ENCODE peak calls at places on chromosomes 5 and 9, in six cellular contexts. B is MCF 10A, K is ELF-1, Z is GF-D8, T is epithelial cell of proximal tubule, U is activated T-cell treated with anti-CD3 and anti-CD28 coated beads for 1 hour. R is an unnamed sample.

GRCh38 chr9:123424131-123424530 is 68.1 kb downstream of the CRB2 start:
- DNase-seq in K (no peak), Z (no peak), T (no peak), B (no peak), U (no peak), R (no peak)

GRCh38 chr5:171632618-171633017 is 153.0 kb upstream of the SMIM23 start:
- DNase-seq in Z (no peak), U (no peak), K (no peak), B (no peak), T (no peak), R (no peak)

GRCh38 chr5:149297340-149298023 is 25.8 kb downstream of the AFAP1L1 start:
- DNase-seq in K (no peak), U (no peak), B (no peak), T (no peak), Z (no peak), R (no peak)

GRCh38 chr5:135708481-135708880 is 126.0 kb upstream of the SLC25A48 start:
- DNase-seq in U (no peak), T (no peak), B (no peak), Z (no peak), K (no peak), R (no peak)

GRCh38 chr9:23153058-23153457 is 673.0 kb downstream of the ELAVL2 start:
- DNase-seq in Z (no peak), B (peak; percentile 1), K (peak; percentile 2), T (no peak), U (no peak), R (no peak)

GRCh38 chr9:71783120-71783523 is 14.8 kb upstream of the CEMIP2 start:
- DNase-seq in T (no peak), K (peak; percentile 78), B (peak; percentile 51), Z (no peak), U (peak; percentile 63), R (no peak)

GRCh38 chr9:136219276-136219675 is 14.3 kb upstream of the LHX3 start:
- DNase-seq in Z (no peak), K (no peak), B (peak; percentile 88), T (no peak), U (no peak), R (no peak)

GRCh38 chr9:126805546-126806262 is 864 bp downstream of the ZBTB43 start:
- DNase-seq in T (no peak), K (peak; percentile 37), Z (peak; percentile 27), U (peak; percentile 58), B (peak; percentile 70), R (no peak)

GRCh38 chr9:112112941-112113399 is 62.1 kb downstream of the SUSD1 start:
- DNase-seq in K (peak; percentile 51), Z (no peak), T (no peak), B (peak; percentile 76), U (no peak), R (peak; percentile 60)

GRCh38 chr9:117405950-117406705 is 8.7 kb downstream of the ASTN2 start:
- DNase-seq in B (peak; percentile 11), K (no peak), U (no peak), Z (no peak), T (no peak), R (no peak)

GRCh38 chr9:105405514-105406131 is 42.2 kb upstream of the FSD1L start:
- DNase-seq in T (no peak), U (no peak), Z (peak; percentile 66), B (no peak), K (no peak), R (no peak)

GRCh38 chr5:142100307-142100706 is 8.3 kb upstream of the NDFIP1 start:
- DNase-seq in B (no peak), U (no peak), T (no peak), Z (no peak), K (no peak), R (no peak)

GRCh38 chr5:123582570-123583293 is 70.8 kb downstream of the CSNK1G3 start:
- DNase-seq in T (no peak), K (no peak), B (no peak), Z (no peak), U (no peak), R (peak; percentile 11)

GRCh38 chr9:93558503-93558902 is 17.9 kb upstream of the PHF2 start:
- DNase-seq in Z (no peak), U (no peak), B (no peak), T (no peak), K (no peak), R (no peak)

GRCh38 chr9:106862946-106863740 is at the start of gene ZNF462:
- DNase-seq in B (peak; percentile 73), T (no peak), Z (no peak), U (no peak), K (peak; percentile 75), R (peak; percentile 50)

GRCh38 chr5:163809480-163809879 is 304.1 kb downstream of the MAT2B start:
- DNase-seq in B (no peak), K (no peak), T (no peak), U (no peak), Z (no peak), R (no peak)

GRCh38 chr5:9903806-9904205 is 273.7 kb upstream of the TAS2R1 start:
- DNase-seq in T (no peak), K (peak; percentile 73), Z (no peak), U (no peak), B (peak; percentile 66), R (no peak)

GRCh38 chr5:93371893-93372292 is 209.1 kb downstream of the NR2F1-AS1 start:
- DNase-seq in U (no peak), Z (no peak), B (no peak), K (no peak), T (no peak), R (no peak)

GRCh38 chr5:153584561-153585359 is 94.3 kb downstream of the GRIA1 start:
- DNase-seq in K (no peak), U (no peak), B (no peak), T (peak; percentile 27), Z (no peak), R (no peak)

GRCh38 chr9:34363619-34364351 is 12.9 kb downstream of the MYORG start:
- DNase-seq in T (no peak), U (no peak), K (peak; percentile 68), B (no peak), Z (no peak), R (peak; percentile 66)

GRCh38 chr9:14097215-14097614 is 216.7 kb downstream of the NFIB start:
- DNase-seq in B (peak; percentile 38), U (no peak), T (no peak), K (no peak), Z (no peak), R (no peak)

GRCh38 chr9:87497604-87498045 is at the start of gene DAPK1:
- DNase-seq in K (peak; percentile 91), B (peak; percentile 12), U (no peak), Z (peak; percentile 21), T (no peak), R (peak; percentile 91)

GRCh38 chr9:78210841-78211301 is 25.0 kb upstream of the CEP78 start:
- DNase-seq in B (no peak), K (no peak), T (no peak), U (no peak), Z (no peak), R (no peak)

GRCh38 chr9:129667378-129667777 is 1.9 kb downstream of the PRRX2 start:
- DNase-seq in T (no peak), U (no peak), Z (no peak), B (no peak), K (no peak), R (no peak)

GRCh38 chr5:153079396-153079795 is 411.1 kb upstream of the GRIA1 start:
- DNase-seq in Z (no peak), U (no peak), T (no peak), B (no peak), K (peak; percentile 8), R (no peak)

GRCh38 chr5:35538198-35538931 is 79.3 kb upstream of the SPEF2 start:
- DNase-seq in K (no peak), T (no peak), B (no peak), Z (no peak), U (no peak), R (no peak)

GRCh38 chr5:37251673-37252072 is 2.5 kb upstream of the CPLANE1 start:
- DNase-seq in K (no peak), Z (no peak), U (no peak), B (no peak), T (no peak), R (no peak)

R was measured in iPS-NIHi11.